ENCODE peak calls at places on chromosomes 2 and 18, in seven cellular contexts. R is GM23338, B is Panc1, H is GM12892, Z is H1, T is prostate gland, O is GM12891. D is an unnamed sample.

GRCh38 chr2:232478571-232479340 is 8.9 kb downstream of the ECEL1 start:
- DNase-seq in R (no peak), B (no peak), H (peak), Z (no peak), T (no peak), O (no peak), D (no peak)

GRCh38 chr18:74078257-74078656 is 69.4 kb downstream of the FBXO15 start:
- DNase-seq in R (no peak), B (no peak), H (no peak), Z (no peak), T (no peak), O (no peak), D (no peak)

GRCh38 chr2:147968571-147968970 is 52.0 kb downstream of the ORC4 start:
- DNase-seq in R (no peak), B (no peak), H (no peak), Z (no peak), T (no peak), O (no peak), D (no peak)

GRCh38 chr2:223692227-223692947 is 90.2 kb upstream of the SCG2 start:
- DNase-seq in R (peak), B (no peak), H (no peak), Z (no peak), T (no peak), O (no peak), D (no peak)

GRCh38 chr18:23071285-23071684 is 64.0 kb upstream of the CABLES1 start:
- DNase-seq in R (no peak), B (no peak), H (peak), Z (no peak), T (peak), O (peak), D (no peak)

GRCh38 chr2:39408351-39409136 is 28.5 kb downstream of the MAP4K3 start:
- DNase-seq in R (no peak), B (no peak), H (no peak), Z (no peak), T (no peak), O (no peak), D (no peak)

GRCh38 chr2:194545978-194546377 is 1111.0 kb upstream of the SLC39A10 start:
- DNase-seq in R (peak), B (no peak), H (no peak), Z (no peak), T (no peak), O (no peak), D (no peak)

GRCh38 chr2:160389875-160390274 is 103.7 kb downstream of the RBMS1 start:
- DNase-seq in R (no peak), B (no peak), H (no peak), Z (no peak), T (no peak), O (no peak), D (no peak)

GRCh38 chr2:68206779-68207178 is 45.6 kb downstream of the PPP3R1 start:
- DNase-seq in R (no peak), B (no peak), H (no peak), Z (no peak), T (no peak), O (no peak), D (no peak)

GRCh38 chr2:223113161-223113560 is 61.2 kb downstream of the KCNE4 start:
- DNase-seq in R (no peak), B (no peak), H (no peak), Z (no peak), T (no peak), O (no peak), D (no peak)

GRCh38 chr2:16105178-16105663 is 164.9 kb downstream of the MYCN start:
- DNase-seq in R (no peak), B (no peak), H (no peak), Z (peak), T (no peak), O (no peak), D (no peak)

GRCh38 chr2:104938226-104938941 is 84.5 kb downstream of the POU3F3 start:
- DNase-seq in R (no peak), B (no peak), H (peak), Z (no peak), T (no peak), O (peak), D (no peak)

GRCh38 chr2:43080626-43081025 is 145.8 kb downstream of the ZFP36L2 start:
- DNase-seq in R (no peak), B (no peak), H (no peak), Z (no peak), T (no peak), O (no peak), D (no peak)

GRCh38 chr2:43082878-43083261 is 143.5 kb downstream of the ZFP36L2 start:
- DNase-seq in R (no peak), B (no peak), H (no peak), Z (no peak), T (no peak), O (no peak), D (no peak)

GRCh38 chr2:43083278-43083677 is 143.1 kb downstream of the ZFP36L2 start:
- DNase-seq in R (no peak), B (no peak), H (no peak), Z (no peak), T (no peak), O (no peak), D (peak)

GRCh38 chr2:43081131-43081745 is 145.2 kb downstream of the ZFP36L2 start:
- DNase-seq in R (no peak), B (no peak), H (no peak), Z (no peak), T (no peak), O (no peak), D (no peak)

DNA sequence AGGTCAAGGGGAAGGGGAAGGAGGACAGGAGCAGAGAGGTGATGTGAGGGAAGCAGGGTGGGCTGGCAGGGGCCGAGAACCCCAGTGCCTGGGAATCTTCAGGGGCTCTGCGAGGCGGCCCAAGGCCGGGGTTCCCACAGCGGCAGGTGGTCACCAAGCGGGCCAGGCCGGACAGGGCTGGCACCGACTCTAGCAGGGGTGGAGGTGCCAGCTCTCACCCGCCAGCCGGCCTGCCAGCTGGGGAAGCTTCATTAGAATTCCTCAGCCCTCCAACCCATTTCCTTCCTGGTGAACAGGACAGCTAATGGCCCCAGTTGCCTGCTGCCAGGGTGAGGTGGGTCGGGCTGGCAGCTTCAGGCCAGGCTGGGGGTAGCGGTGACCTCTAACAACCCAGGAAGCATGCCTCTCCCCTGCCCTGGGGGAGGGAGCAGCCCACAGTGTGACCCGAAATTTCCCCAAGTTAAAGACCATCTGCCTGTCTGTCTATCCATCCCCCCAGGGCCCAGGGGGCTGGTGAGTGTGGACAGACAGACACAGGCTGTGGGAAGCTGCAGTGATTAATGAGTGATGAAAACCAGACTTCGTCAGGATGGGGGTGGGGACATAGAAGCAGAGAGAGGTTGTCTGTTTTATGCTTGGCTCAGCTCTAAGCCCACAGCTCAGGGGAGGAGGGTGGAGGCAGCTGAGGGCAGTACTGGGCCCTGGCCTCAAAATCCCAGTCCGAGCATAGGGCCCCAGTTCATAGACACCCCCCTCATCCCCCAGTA is 144.1 kb downstream of the ZFP36L2 start:
- DNase-seq in R (no peak), B (no peak), H (no peak), Z (no peak), T (no peak), O (no peak), D (no peak)
- TF ChIP-seq POLR2AphosphoS5 in R (no peak), B (no peak), H (no peak), Z (no peak), T (no peak), O (no peak), D (no peak)

GRCh38 chr2:9263388-9263787 is 56.8 kb downstream of the ASAP2 start:
- DNase-seq in R (no peak), B (no peak), H (no peak), Z (no peak), T (no peak), O (no peak), D (no peak)
- TF ChIP-seq POLR2AphosphoS5 in R (no peak), B (no peak), H (no peak), Z (no peak), T (no peak), O (no peak), D (no peak)

GRCh38 chr18:3389977-3390376 is 60.0 kb upstream of the TGIF1 start:
- DNase-seq in R (no peak), B (no peak), H (no peak), Z (no peak), T (no peak), O (no peak), D (no peak)
- TF ChIP-seq POLR2AphosphoS5 in R (no peak), B (no peak), H (no peak), Z (no peak), T (no peak), O (no peak), D (no peak)

GRCh38 chr2:173049732-173050314 is 25.8 kb upstream of the MAP3K20 start:
- DNase-seq in R (no peak), B (no peak), H (no peak), Z (no peak), T (no peak), O (no peak), D (no peak)

GRCh38 chr2:173048530-173048900 is 27.1 kb upstream of the MAP3K20 start:
- DNase-seq in R (no peak), B (no peak), H (no peak), Z (no peak), T (no peak), O (no peak), D (no peak)

GRCh38 chr2:173050684-173051083 is 25.0 kb upstream of the MAP3K20 start:
- DNase-seq in R (no peak), B (no peak), H (no peak), Z (no peak), T (no peak), O (no peak), D (no peak)

GRCh38 chr2:173051463-173051862 is 24.2 kb upstream of the MAP3K20 start:
- DNase-seq in R (no peak), B (no peak), H (no peak), Z (no peak), T (no peak), O (no peak), D (no peak)

GRCh38 chr2:173048901-173049661 is 26.6 kb upstream of the MAP3K20 start:
- DNase-seq in R (no peak), B (peak), H (peak), Z (no peak), T (peak), O (no peak), D (peak)
- TF ChIP-seq POLR2AphosphoS5 in R (no peak), B (peak), H (no peak), Z (no peak), T (peak), O (no peak), D (peak)

GRCh38 chr2:109497911-109498870 is 115.6 kb downstream of the SEPTIN10 start:
- DNase-seq in R (no peak), B (no peak), H (no peak), Z (no peak), T (no peak), O (no peak), D (no peak)

GRCh38 chr2:109494842-109495241 is 118.9 kb downstream of the SEPTIN10 start:
- DNase-seq in R (no peak), B (no peak), H (no peak), Z (no peak), T (no peak), O (no peak), D (no peak)

GRCh38 chr2:109499549-109499948 is 114.2 kb downstream of the SEPTIN10 start:
- DNase-seq in R (no peak), B (no peak), H (no peak), Z (no peak), T (peak), O (no peak), D (peak)

GRCh38 chr2:109498906-109499305 is 114.9 kb downstream of the SEPTIN10 start:
- DNase-seq in R (no peak), B (no peak), H (no peak), Z (no peak), T (no peak), O (no peak), D (no peak)

GRCh38 chr2:109497447-109497846 is 116.3 kb downstream of the SEPTIN10 start:
- DNase-seq in R (no peak), B (no peak), H (no peak), Z (no peak), T (no peak), O (no peak), D (no peak)
- TF ChIP-seq POLR2AphosphoS5 in R (no peak), B (no peak), H (no peak), Z (no peak), T (no peak), O (no peak), D (no peak)

GRCh38 chr2:181698230-181698629 is 17.9 kb upstream of the NEUROD1 start:
- DNase-seq in R (no peak), B (no peak), H (no peak), Z (no peak), T (no peak), O (no peak), D (no peak)
- TF ChIP-seq POLR2AphosphoS5 in R (no peak), B (no peak), H (no peak), Z (no peak), T (no peak), O (no peak), D (no peak)

GRCh38 chr2:1709970-1710560 is 34.2 kb downstream of the PXDN start:
- DNase-seq in R (no peak), B (no peak), H (no peak), Z (no peak), T (no peak), O (no peak), D (no peak)

GRCh38 chr2:1708476-1709334 is 35.6 kb downstream of the PXDN start:
- DNase-seq in R (no peak), B (no peak), H (no peak), Z (no peak), T (no peak), O (no peak), D (peak)

GRCh38 chr2:1709335-1709605 is 35.0 kb downstream of the PXDN start:
- DNase-seq in R (no peak), B (no peak), H (no peak), Z (no peak), T (no peak), O (no peak), D (no peak)

GRCh38 chr2:1705557-1706076 is 38.7 kb downstream of the PXDN start:
- DNase-seq in R (no peak), B (no peak), H (no peak), Z (no peak), T (no peak), O (no peak), D (no peak)

DNA sequence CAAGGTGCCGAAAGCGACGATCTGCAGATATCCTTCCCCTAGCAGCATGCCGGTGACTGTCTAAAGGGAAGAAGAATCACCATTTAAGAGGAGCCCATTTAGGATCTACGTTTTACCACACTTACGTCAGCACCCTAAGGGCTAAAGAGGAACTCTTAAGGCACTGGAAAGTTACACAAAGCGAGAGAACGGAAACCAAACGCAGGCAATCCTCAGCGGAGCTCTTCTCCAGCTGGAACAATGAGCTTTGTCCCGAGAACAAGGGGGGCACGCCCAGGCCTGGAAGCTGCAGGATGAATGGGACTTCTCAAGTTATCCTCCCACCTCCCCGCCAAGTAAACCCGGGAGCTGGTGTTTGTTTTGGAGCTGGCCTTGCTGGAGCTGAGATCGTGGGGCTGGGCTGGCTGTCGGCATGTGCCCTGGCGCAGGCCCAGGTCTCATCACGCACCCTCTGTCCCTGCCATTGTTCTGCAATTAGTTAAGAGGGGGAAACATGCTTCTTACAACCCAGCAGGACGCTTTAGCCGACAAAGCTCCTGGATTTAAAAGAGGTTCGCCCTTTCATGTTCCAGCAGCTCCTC is 36.5 kb downstream of the PXDN start:
- DNase-seq in R (peak), B (no peak), H (no peak), Z (no peak), T (peak), O (no peak), D (peak)
- TF ChIP-seq POLR2AphosphoS5 in R (no peak), B (peak), H (no peak), Z (no peak), T (peak), O (no peak), D (no peak)